ENCODE peak calls at places on chromosomes 12 and 14, in four cellular contexts. V is kidney, C is esophagus squamous epithelium, W is fibroblast of the aortic adventitia. M is an unnamed sample.

GRCh38 chr14:39229222-39229543 is 4.5 kb upstream of the MIA2 start:
- DNase-seq in V (no peak), C (no peak), W (peak), M (no peak)

GRCh38 chr12:2679068-2679815 is 115.5 kb upstream of the FKBP4 start:
- DNase-seq in V (peak), C (no peak), W (no peak), M (no peak)

GRCh38 chr14:54490448-54490805 is 1.6 kb upstream of the GMFB start:
- DNase-seq in V (no peak), C (no peak), W (no peak), M (no peak)

GRCh38 chr12:84969226-84969625 is 56.6 kb upstream of the SLC6A15 start:
- DNase-seq in V (no peak), C (no peak), W (no peak), M (no peak)

GRCh38 chr12:3333583-3333982 is 157.4 kb upstream of the PRMT8 start:
- DNase-seq in V (no peak), C (no peak), W (no peak), M (peak)

GRCh38 chr12:20463920-20464524 is 95.7 kb downstream of the PDE3A start:
- DNase-seq in V (no peak), C (no peak), W (peak), M (peak)

GRCh38 chr12:15801770-15802393 is 12.7 kb upstream of the EPS8 start:
- DNase-seq in V (no peak), C (no peak), W (no peak), M (no peak)

GRCh38 chr12:21825924-21826548 is 51.5 kb upstream of the KCNJ8 start:
- DNase-seq in V (no peak), C (no peak), W (no peak), M (peak)

GRCh38 chr14:41606249-41607118 is at the start of gene LRFN5:
- DNase-seq in V (peak), C (no peak), W (peak), M (peak)

GRCh38 chr14:22598896-22599244 is 770 bp downstream of the ABHD4 start:
- DNase-seq in V (no peak), C (no peak), W (peak), M (peak)

GRCh38 chr12:44317651-44318126 is 481.8 kb downstream of the TMEM117 start:
- DNase-seq in V (no peak), C (no peak), W (peak), M (peak)

GRCh38 chr12:27123642-27124041 is 41.3 kb upstream of the C12orf71 start:
- DNase-seq in V (no peak), C (no peak), W (peak), M (peak)

GRCh38 chr12:52391618-52392002 is 6.2 kb upstream of the KRT84 start:
- DNase-seq in V (peak), C (no peak), W (peak), M (no peak)

GRCh38 chr12:119153477-119154434 is 25.0 kb upstream of the HSPB8 start:
- DNase-seq in V (peak), C (no peak), W (peak), M (peak)

GRCh38 chr14:94542111-94542810 is 19.0 kb upstream of the SERPINA4 start:
- DNase-seq in V (no peak), C (no peak), W (no peak), M (peak)

GRCh38 chr14:100692859-100693558 is 33.7 kb upstream of the DLK1 start:
- DNase-seq in V (no peak), C (no peak), W (peak), M (peak)

GRCh38 chr12:117359029-117359845 is 2.2 kb downstream of the NOS1 start:
- DNase-seq in V (no peak), C (no peak), W (no peak), M (no peak)

GRCh38 chr12:14473707-14474287 is 93.9 kb downstream of the PLBD1 start:
- DNase-seq in V (no peak), C (no peak), W (peak), M (peak)

GRCh38 chr14:91867316-91867988 is at the start of gene TC2N:
- DNase-seq in V (peak), C (no peak), W (no peak), M (no peak)

GRCh38 chr14:102431751-102432150 is 69.0 kb downstream of the TECPR2 start:
- DNase-seq in V (no peak), C (no peak), W (no peak), M (no peak)

GRCh38 chr12:40138526-40138925 is 32.6 kb upstream of the SLC2A13 start:
- DNase-seq in V (no peak), C (no peak), W (no peak), M (no peak)

GRCh38 chr12:121005346-121005815 is 10.9 kb downstream of the C12orf43 start:
- DNase-seq in V (no peak), C (no peak), W (peak), M (peak)

GRCh38 chr12:3456809-3457208 is 34.2 kb upstream of the PRMT8 start:
- DNase-seq in V (no peak), C (no peak), W (no peak), M (no peak)

GRCh38 chr12:86948851-86949250 is 692.7 kb upstream of the MGAT4C start:
- DNase-seq in V (no peak), C (no peak), W (peak), M (peak)

GRCh38 chr14:61335876-61336275 is 14.5 kb downstream of the PRKCH start:
- DNase-seq in V (no peak), C (no peak), W (no peak), M (no peak)

GRCh38 chr12:119758236-119758635 is 90.3 kb downstream of the PRKAB1 start:
- DNase-seq in V (no peak), C (no peak), W (no peak), M (no peak)

GRCh38 chr14:68146812-68147211 is 327.2 kb downstream of the RAD51B start:
- DNase-seq in V (no peak), C (no peak), W (peak), M (peak)

GRCh38 chr14:32560213-32560857 is 231.2 kb downstream of the AKAP6 start:
- DNase-seq in V (no peak), C (no peak), W (peak), M (peak)

GRCh38 chr14:41362134-41362533 is 244.5 kb upstream of the LRFN5 start:
- DNase-seq in V (no peak), C (no peak), W (no peak), M (no peak)

GRCh38 chr14:34059925-34060746 is 109.3 kb upstream of the EGLN3 start:
- DNase-seq in V (peak), C (no peak), W (peak), M (peak)

GRCh38 chr14:60164404-60164716 is 838 bp downstream of the DHRS7 start:
- DNase-seq in V (no peak), C (no peak), W (peak), M (peak)

GRCh38 chr12:103833095-103833777 is 7.8 kb downstream of the NT5DC3 start:
- DNase-seq in V (no peak), C (no peak), W (no peak), M (peak)

GRCh38 chr14:23104070-23104590 is 659 bp downstream of the CIROP start:
- DNase-seq in V (no peak), C (no peak), W (no peak), M (no peak)

GRCh38 chr14:105172476-105172875 is 3.9 kb upstream of the JAG2 start:
- DNase-seq in V (no peak), C (no peak), W (no peak), M (no peak)

GRCh38 chr14:95061317-95062093 is 95.8 kb downstream of the DICER1 start:
- DNase-seq in V (no peak), C (no peak), W (no peak), M (no peak)

GRCh38 chr14:90291699-90292098 is 35.3 kb downstream of the PSMC1 start:
- DNase-seq in V (no peak), C (no peak), W (no peak), M (no peak)

GRCh38 chr12:10891937-10892336 is 7.9 kb upstream of the PRH1 start:
- DNase-seq in V (no peak), C (no peak), W (no peak), M (no peak)

DNA sequence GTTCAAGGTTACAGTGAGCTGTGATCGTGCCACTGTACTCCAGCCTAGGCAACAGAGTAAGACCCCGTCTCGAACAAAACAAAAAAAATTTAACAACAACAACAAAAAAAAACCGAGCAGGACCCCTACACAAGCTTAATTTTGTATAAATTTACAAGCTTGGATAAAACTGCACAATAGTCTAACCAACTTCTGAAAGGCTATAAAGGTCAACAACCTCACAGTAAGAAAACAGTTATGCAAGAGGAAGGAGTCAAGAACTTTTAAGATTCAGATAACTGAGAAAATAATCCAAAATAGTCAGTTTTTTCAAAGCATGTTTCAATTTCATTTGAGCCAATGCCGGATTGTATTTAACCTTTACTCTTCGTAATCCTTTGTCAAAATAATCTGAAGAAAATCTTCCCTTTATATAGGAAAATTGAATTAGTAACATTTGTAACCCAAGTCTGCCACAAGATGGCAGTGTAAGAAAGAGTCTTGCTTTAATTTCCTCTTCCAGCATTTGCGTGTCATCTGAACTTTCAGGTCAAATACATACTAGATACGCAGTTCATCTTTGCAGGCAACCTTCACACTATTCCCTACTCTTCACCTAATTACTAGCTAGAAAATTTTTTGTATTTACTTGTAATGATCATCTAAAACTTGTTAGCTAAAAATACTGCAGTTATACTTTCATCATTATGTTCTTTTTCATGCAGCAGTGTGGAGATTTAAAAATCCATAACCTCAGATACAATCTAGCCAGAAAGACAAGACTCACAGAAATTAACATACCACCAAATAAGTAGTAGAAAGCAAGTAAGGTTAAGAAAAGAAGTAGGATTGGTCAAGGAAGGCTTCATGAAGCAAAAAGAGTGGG is 5.8 kb downstream of the CCNB1IP1 start:
- DNase-seq in V (no peak), C (no peak), W (peak), M (peak)
- H3K4me3 ChIP-seq in V (peak), C (no peak), W (no peak), M (no peak)

GRCh38 chr12:80598004-80598606 is 109.3 kb upstream of the MYF6 start:
- DNase-seq in V (no peak), C (no peak), W (peak), M (peak)
- TF ChIP-seq CTCF in V (no peak), C (no peak), W (peak), M (peak)

GRCh38 chr12:62192486-62193250 is 67.5 kb upstream of the USP15 start:
- DNase-seq in V (no peak), C (no peak), W (peak), M (peak)
- H3K4me3 ChIP-seq in V (peak), C (peak), W (peak), M (peak)

GRCh38 chr14:77275041-77275854 is 4.2 kb upstream of the NGB start:
- DNase-seq in V (no peak), C (no peak), W (no peak), M (no peak)
- TF ChIP-seq CTCF in V (no peak), C (no peak), W (no peak), M (no peak)

GRCh38 chr14:50758279-50758678 is 72.7 kb downstream of the NIN start:
- DNase-seq in V (no peak), C (no peak), W (no peak), M (no peak)
- H3K4me3 ChIP-seq in V (no peak), C (no peak), W (no peak), M (no peak)

GRCh38 chr14:80213602-80214001 is 2.3 kb upstream of the DIO2 start:
- DNase-seq in V (no peak), C (no peak), W (peak), M (peak)
- TF ChIP-seq CTCF in V (peak), C (peak), W (peak), M (peak)

DNA sequence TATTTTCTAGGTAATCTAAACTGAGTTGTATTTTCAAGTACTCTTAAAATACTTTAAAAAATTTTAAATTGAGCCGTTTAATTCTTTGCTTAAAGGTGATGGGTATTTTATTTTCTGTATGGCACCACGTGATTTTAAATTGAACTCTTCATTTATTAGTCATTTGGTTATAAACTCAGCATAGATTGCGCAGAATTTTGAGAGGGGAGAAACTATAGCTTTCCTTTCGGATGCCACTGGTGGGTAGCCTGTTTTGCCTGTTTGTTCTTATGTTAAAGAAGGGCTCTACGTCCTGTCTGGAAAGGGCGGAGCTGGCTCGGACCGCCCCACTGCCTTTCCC is 411 bp upstream of the STYX start:
- DNase-seq in V (no peak), C (no peak), W (no peak), M (no peak)
- H3K4me3 ChIP-seq in V (peak), C (peak), W (peak), M (peak)

DNA sequence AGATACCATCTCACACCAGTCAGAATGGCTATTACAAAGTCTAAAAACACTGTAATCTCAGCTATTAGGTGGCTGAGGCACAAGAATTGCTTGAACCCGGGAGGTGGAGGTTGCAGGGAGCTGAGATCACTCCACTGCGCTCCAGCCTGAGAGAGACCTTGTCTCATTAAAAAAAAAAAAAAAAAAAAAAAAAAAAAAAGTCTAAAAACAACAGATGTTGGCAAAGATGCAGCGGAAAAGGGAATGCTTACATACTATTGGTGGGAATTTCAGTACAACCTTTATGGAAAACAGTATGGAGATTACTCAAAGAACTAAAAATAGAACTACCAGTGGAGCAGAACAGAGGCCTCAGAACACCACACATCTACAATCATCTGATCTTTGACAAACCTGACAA is 19.0 kb upstream of the ATF7 start:
- DNase-seq in V (no peak), C (no peak), W (peak), M (peak)
- TF ChIP-seq CTCF in V (no peak), C (no peak), W (no peak), M (no peak)

DNA sequence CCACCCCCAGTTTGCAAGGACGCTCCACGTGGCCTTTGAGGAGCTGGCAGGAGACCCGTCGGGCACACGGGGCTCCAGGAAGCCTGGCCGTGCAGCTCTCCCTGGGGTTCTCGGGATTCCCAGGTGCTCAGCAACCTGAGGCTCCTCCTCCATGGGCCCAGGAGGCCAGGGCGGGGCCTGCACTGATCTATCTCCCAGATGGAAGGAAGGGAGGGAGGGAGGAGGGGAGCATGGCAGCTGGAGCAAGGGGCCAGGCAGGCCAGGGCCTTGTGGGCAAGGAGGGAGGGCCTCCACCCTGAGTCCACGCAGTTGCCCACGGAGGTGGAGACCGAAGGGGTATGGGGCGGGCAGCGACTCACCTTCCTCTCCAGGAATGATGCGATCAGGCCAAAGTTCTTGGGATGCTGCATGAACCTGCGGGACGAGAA is 127.3 kb downstream of the RFLNA start:
- DNase-seq in V (peak), C (no peak), W (peak), M (no peak)
- H3K4me3 ChIP-seq in V (no peak), C (peak), W (peak), M (peak)

M was measured in fibroblast of villous mesenchyme.